ENCODE peak calls at places on chromosomes 11 and 22, in ten cellular contexts. K, N, O, E, X, B, H, I, V and R are unnamed samples.

GRCh38 chr11:104332110-104332509 is 168.2 kb upstream of the PDGFD start:
- DNase-seq in K (no peak), E (no peak), X (peak), I (no peak), O (no peak), N (no peak), H (no peak), V (no peak), B (no peak), R (peak)

GRCh38 chr11:116162541-116163230 is 610.1 kb downstream of the BUD13 start:
- DNase-seq in K (no peak), N (no peak), B (no peak), E (no peak), H (no peak), V (no peak), X (no peak), O (no peak), I (no peak), R (no peak)

GRCh38 chr11:12318791-12319733 is 58.3 kb upstream of the PARVA start:
- DNase-seq in E (no peak), N (no peak), K (peak), X (no peak), I (no peak), H (no peak), B (peak), V (peak), O (peak), R (no peak)

GRCh38 chr11:465896-466538 is 15.9 kb downstream of the PTDSS2 start:
- DNase-seq in B (no peak), X (peak), E (no peak), O (no peak), N (no peak), K (no peak), I (no peak), H (no peak), V (no peak), R (peak)

GRCh38 chr11:120759046-120759445 is 247.5 kb downstream of the GRIK4 start:
- DNase-seq in O (no peak), H (no peak), B (no peak), V (no peak), K (no peak), E (no peak), I (no peak), N (no peak), X (no peak), R (no peak)

GRCh38 chr11:73752216-73752867 is 8.5 kb downstream of the RAB6A start:
- DNase-seq in X (no peak), B (no peak), E (no peak), K (no peak), H (no peak), N (peak), I (no peak), O (no peak), V (peak), R (peak)

GRCh38 chr11:16091862-16092261 is 264.5 kb downstream of the SOX6 start:
- DNase-seq in K (peak), H (no peak), N (no peak), I (no peak), B (no peak), O (no peak), E (no peak), X (no peak), V (no peak), R (no peak)

GRCh38 chr11:61754534-61755482 is 2.4 kb downstream of the MYRF start:
- DNase-seq in V (peak), B (peak), I (no peak), X (no peak), K (peak), N (no peak), O (no peak), E (no peak), H (no peak), R (no peak)

GRCh38 chr11:118180300-118180703 is 3.9 kb upstream of the SCN2B start:
- DNase-seq in I (peak), H (peak), N (peak), V (peak), O (no peak), K (no peak), B (peak), X (no peak), E (no peak), R (peak)

GRCh38 chr11:27705873-27706820 is 5.9 kb upstream of the BDNF start:
- DNase-seq in H (no peak), N (peak), E (peak), V (peak), X (peak), I (no peak), K (peak), B (no peak), O (no peak), R (no peak)

GRCh38 chr11:10899542-10899830 is 41.6 kb upstream of the ZBED5 start:
- DNase-seq in B (peak), N (peak), H (peak), E (no peak), X (no peak), O (no peak), V (no peak), I (peak), K (no peak), R (peak)

GRCh38 chr11:119726585-119727522 is 2.1 kb downstream of the NECTIN1 start:
- DNase-seq in N (no peak), O (no peak), X (no peak), K (no peak), E (no peak), H (no peak), B (no peak), V (no peak), I (no peak), R (no peak)

GRCh38 chr11:59436169-59436568 is at the start of gene OR5A1:
- DNase-seq in H (no peak), I (no peak), V (no peak), O (no peak), X (no peak), K (no peak), E (no peak), B (no peak), N (no peak), R (no peak)

GRCh38 chr11:59437770-59438169 is 1.5 kb downstream of the OR5A1 start:
- DNase-seq in I (no peak), H (no peak), X (no peak), E (no peak), V (no peak), N (no peak), K (no peak), O (no peak), B (no peak), R (no peak)
- H3K4me3 ChIP-seq in I (no peak), H (no peak), X (no peak), E (no peak), V (no peak), N (no peak), K (no peak), O (no peak), B (no peak), R (no peak)

GRCh38 chr11:18495268-18495667 is 31.5 kb downstream of the TSG101 start:
- DNase-seq in E (no peak), X (no peak), V (no peak), H (no peak), N (no peak), K (no peak), I (no peak), B (no peak), O (no peak), R (no peak)

GRCh38 chr11:18493310-18493709 is 33.4 kb downstream of the TSG101 start:
- DNase-seq in V (no peak), I (no peak), O (no peak), B (no peak), K (no peak), N (no peak), H (no peak), X (no peak), E (no peak), R (no peak)

GRCh38 chr11:18492888-18493287 is 33.9 kb downstream of the TSG101 start:
- DNase-seq in V (peak), K (no peak), H (no peak), O (no peak), B (no peak), X (no peak), N (peak), E (no peak), I (no peak), R (no peak)

GRCh38 chr11:18498039-18498438 is 28.7 kb downstream of the TSG101 start:
- DNase-seq in H (no peak), V (no peak), X (no peak), K (no peak), B (no peak), E (no peak), I (no peak), O (no peak), N (no peak), R (no peak)

GRCh38 chr11:18495703-18496102 is 31.0 kb downstream of the TSG101 start:
- DNase-seq in H (no peak), X (no peak), N (no peak), I (no peak), B (no peak), E (no peak), O (no peak), V (no peak), K (no peak), R (no peak)
- H3K27ac ChIP-seq in H (no peak), X (no peak), N (no peak), I (no peak), B (no peak), E (no peak), O (no peak), V (no peak), K (no peak), R (no peak)

GRCh38 chr22:49934891-49935557 is 16.6 kb downstream of the CRELD2 start:
- DNase-seq in E (no peak), X (peak), V (peak), B (peak), K (peak), N (peak), I (peak), H (peak), O (no peak), R (peak)

GRCh38 chr22:49937758-49938564 is 19.5 kb downstream of the CRELD2 start:
- DNase-seq in I (no peak), H (no peak), E (no peak), B (no peak), X (peak), V (peak), N (peak), K (no peak), O (no peak), R (peak)

GRCh38 chr22:49935561-49935960 is 17.1 kb downstream of the CRELD2 start:
- DNase-seq in E (no peak), X (no peak), I (no peak), O (no peak), V (peak), B (no peak), N (no peak), H (no peak), K (no peak), R (no peak)

GRCh38 chr22:49936973-49937757 is 18.7 kb downstream of the CRELD2 start:
- DNase-seq in O (no peak), B (no peak), E (no peak), K (no peak), H (peak), X (peak), I (no peak), V (no peak), N (peak), R (no peak)

DNA sequence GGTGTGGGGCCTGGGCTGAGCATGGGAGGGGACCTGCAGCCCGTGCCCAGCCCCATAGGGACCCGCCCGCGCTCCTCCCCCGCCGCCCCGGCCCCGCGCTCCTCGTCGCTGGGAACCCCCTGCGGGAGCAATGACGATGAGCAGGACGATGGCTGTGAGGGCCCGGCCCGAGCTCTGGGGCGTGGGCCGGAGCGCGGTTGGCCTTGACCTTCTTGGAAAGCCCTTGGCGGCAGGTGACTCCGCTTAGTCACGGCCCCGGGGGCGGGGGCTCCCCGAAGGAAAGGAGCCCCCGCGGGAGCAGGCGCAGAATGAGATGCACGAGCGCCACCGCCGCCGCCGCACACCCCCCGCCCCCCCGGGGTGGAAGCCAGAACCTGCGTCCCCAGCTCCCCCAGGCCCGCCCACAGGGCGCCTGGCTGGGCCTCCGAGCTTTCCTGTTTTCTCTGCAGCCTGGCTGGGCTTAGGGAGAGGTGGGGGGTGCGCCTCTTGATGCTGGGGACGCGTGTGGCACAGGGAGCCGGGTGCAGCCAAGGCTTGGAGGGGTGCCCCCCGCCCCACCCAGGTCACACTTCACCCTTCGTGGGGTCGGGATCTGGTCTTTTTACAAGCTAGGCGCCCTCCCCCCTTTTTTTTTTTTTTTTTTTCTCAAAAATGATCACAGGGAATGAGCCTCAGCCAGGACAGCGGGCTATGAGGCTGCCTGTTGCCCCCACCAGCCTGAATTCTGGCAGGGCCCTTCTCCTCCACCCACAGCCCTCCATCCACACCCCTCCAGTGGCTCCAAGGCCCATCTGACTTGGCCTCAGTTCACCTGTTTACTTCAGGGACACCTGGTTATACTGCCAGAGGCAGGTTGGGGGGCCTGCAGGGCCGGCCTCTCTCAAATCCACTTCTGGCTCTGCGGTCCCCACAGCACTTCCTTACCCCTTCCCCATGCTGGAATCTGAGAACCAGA is 17.9 kb downstream of the CRELD2 start:
- DNase-seq in O (peak), V (peak), B (peak), X (peak), N (peak), K (peak), E (no peak), H (peak), I (peak), R (peak)
- H3K4me3 ChIP-seq in O (peak), V (peak), B (peak), X (no peak), N (no peak), K (peak), E (peak), H (peak), I (peak), R (peak)

GRCh38 chr11:65446446-65447277 is 24.1 kb downstream of the NEAT1 start:
- DNase-seq in X (peak), H (peak), I (peak), V (peak), B (peak), N (peak), O (no peak), K (peak), E (no peak), R (peak)

GRCh38 chr11:65445604-65446445 is 23.2 kb downstream of the NEAT1 start:
- DNase-seq in X (peak), B (peak), O (no peak), K (peak), V (peak), H (no peak), I (peak), N (peak), E (no peak), R (peak)

GRCh38 chr11:65444314-65445051 is 21.9 kb downstream of the NEAT1 start:
- DNase-seq in I (peak), O (no peak), E (no peak), X (peak), B (peak), H (no peak), K (peak), V (peak), N (no peak), R (peak)

GRCh38 chr11:65442952-65443351 is 20.4 kb downstream of the NEAT1 start:
- DNase-seq in O (no peak), I (peak), N (peak), X (peak), E (no peak), H (no peak), K (peak), V (peak), B (peak), R (no peak)

DNA sequence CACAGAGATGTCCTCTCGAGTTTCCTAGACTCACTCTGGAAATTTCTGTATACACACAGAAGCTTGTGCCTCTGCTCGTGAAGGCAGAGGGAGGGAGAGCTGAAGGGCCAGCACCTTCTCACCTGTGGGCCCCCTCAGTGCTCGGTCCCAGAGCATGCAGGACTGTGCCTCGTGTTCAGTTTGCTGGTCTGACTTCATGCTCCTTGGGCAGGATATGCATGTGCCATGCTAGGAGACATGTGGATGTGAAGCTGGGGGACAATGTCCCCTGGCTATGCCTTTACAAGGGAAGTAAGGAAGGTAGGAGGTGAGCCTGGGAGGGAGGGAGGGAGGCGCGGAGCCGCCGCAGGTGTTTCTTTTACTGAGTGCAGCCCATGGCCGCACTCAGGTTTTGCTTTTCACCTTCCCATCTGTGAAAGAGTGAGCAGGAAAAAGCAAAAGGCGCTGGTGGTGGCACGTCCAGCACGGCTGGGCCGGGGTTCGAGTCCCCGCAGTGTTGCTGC is 22.6 kb downstream of the NEAT1 start:
- DNase-seq in K (peak), V (peak), X (peak), E (no peak), N (peak), H (no peak), I (peak), B (no peak), O (no peak), R (peak)
- H3K27ac ChIP-seq in K (no peak), V (peak), X (no peak), E (peak), N (peak), H (peak), I (peak), B (peak), O (peak), R (peak)

GRCh38 chr22:30247974-30248373 is 1.4 kb upstream of the LIF start:
- DNase-seq in O (no peak), H (no peak), V (no peak), N (no peak), K (no peak), E (no peak), X (no peak), B (no peak), I (no peak), R (no peak)

GRCh38 chr22:30247561-30247960 is 1.0 kb upstream of the LIF start:
- DNase-seq in E (no peak), O (no peak), H (no peak), X (no peak), N (no peak), V (no peak), B (no peak), I (no peak), K (no peak), R (no peak)

GRCh38 chr22:30245985-30246901 is at the start of gene LIF:
- DNase-seq in I (no peak), K (peak), N (no peak), E (no peak), V (peak), X (peak), H (no peak), O (peak), B (no peak), R (no peak)

GRCh38 chr22:30248484-30248883 is 1.9 kb upstream of the LIF start:
- DNase-seq in B (no peak), I (no peak), E (no peak), O (no peak), H (no peak), X (no peak), N (no peak), V (no peak), K (no peak), R (no peak)

DNA sequence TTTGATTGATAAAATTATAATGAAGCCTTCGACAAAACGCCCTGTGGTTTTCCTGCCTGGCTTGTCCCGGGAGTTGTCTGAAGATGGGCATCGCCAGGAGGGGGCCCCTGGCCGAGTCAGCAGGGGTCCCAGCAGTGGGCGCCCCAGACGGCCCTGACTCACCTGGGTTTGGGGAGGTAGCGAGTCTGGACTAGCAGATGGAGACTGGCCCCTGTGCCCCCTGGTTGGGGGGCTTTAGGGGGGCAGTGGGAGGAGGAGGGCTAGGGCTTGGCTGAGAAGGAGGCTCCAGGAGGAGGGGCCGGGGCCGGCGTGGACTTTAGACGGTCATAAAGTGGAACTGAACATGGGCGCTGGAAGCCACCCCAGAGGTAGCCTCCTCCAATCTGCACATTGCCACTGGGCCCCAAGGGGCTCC is 410 bp upstream of the LIF start:
- DNase-seq in K (no peak), V (no peak), H (no peak), N (no peak), E (no peak), X (no peak), I (no peak), B (no peak), O (no peak), R (no peak)
- H3K4me3 ChIP-seq in K (peak), V (no peak), H (peak), N (no peak), E (no peak), X (no peak), I (no peak), B (no peak), O (peak), R (no peak)

DNA sequence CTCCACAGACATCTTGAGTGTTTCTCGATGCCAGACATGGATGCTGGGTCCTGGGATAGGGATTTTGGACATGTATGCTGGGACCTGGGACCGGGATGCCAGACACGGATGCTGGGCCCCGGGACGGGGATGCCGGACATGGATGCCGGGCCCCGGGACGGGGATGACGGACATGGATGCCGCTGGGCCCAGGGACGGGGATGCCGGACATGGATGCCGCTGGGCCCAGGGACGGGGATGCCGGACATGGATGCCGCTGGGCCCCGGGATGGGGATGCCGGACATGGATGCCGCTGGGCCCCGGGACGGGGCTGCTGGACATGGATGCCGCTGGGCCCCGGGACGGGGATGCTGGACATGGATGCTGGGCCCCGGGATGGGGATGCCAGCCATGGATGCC is 97.1 kb upstream of the NNMT start:
- DNase-seq in X (no peak), H (no peak), O (no peak), E (no peak), N (no peak), I (no peak), B (no peak), K (no peak), V (no peak), R (no peak)
- H3K27ac ChIP-seq in X (peak), H (peak), O (no peak), E (no peak), N (peak), I (peak), B (peak), K (no peak), V (no peak), R (peak)

DNA sequence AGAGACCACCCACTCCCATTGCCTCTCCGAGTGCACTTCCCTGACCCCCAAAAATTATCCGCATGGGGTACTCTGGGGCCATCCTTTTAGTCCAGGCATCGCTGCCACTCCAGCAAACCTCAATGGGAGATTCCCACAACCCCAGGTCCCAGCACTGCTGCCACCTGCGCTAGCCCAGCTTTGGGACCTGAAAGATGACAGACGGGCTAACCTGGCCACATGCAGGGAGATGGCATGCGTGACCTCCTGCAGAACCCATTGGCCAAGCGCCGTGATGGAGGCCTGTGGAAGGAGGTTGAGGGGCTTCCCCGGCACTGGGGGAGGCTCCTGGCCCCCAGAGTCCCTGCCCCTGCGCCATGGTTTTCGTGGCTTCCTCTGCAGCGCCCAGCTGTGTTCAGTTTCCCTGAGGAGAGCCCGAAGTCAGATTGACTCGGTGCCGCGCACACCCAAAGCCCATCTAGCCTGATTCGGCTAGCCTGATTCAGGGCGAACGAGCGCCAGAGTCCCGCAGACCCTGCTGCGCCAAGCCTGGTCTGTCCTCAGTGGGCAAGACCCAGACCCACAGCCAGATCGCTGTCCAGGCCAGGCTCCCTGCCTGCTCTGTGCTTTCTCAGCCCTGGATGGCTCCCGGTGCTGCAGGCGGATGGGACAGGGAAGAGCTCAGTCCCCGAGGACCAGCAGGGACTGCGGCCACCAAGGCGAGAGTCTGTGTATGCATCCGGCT is 751 bp upstream of the WNT7B start:
- DNase-seq in I (no peak), O (no peak), B (no peak), H (no peak), N (peak), X (no peak), E (no peak), K (peak), V (peak), R (no peak)
- H3K4me3 ChIP-seq in I (no peak), O (peak), B (no peak), H (peak), N (no peak), X (no peak), E (peak), K (no peak), V (no peak), R (no peak)